ENCODE peak calls at places on chromosomes 7 and 10, in ten cellular contexts. I, N, Q, X, Y, A, U, J, T and F are unnamed samples.

GRCh38 chr10:227014-227413 is 91.8 kb downstream of the ZMYND11 start:
- DNase-seq in I (no peak), N (no peak), Q (no peak), X (no peak), Y (no peak), A (no peak), U (no peak), J (no peak), T (no peak), F (peak)

GRCh38 chr7:75656740-75657139 is 82.0 kb downstream of the HIP1 start:
- DNase-seq in I (no peak), N (no peak), Q (no peak), X (no peak), Y (no peak), A (no peak), U (no peak), J (no peak), T (no peak), F (no peak)

GRCh38 chr10:30455816-30456215 is 21.8 kb downstream of the MAP3K8 start:
- DNase-seq in I (no peak), N (no peak), Q (peak), X (no peak), Y (peak), A (no peak), U (no peak), J (no peak), T (no peak), F (no peak)

GRCh38 chr7:129616530-129616929 is 5.0 kb downstream of the NRF1 start:
- DNase-seq in I (no peak), N (no peak), Q (no peak), X (no peak), Y (no peak), A (no peak), U (no peak), J (no peak), T (no peak), F (no peak)

GRCh38 chr10:48548531-48549135 is 56.2 kb downstream of the ARHGAP22 start:
- DNase-seq in I (no peak), N (no peak), Q (no peak), X (no peak), Y (no peak), A (no peak), U (no peak), J (no peak), T (no peak), F (no peak)

GRCh38 chr7:148621563-148621962 is 31.0 kb downstream of the C7orf33 start:
- DNase-seq in I (no peak), N (no peak), Q (no peak), X (no peak), Y (no peak), A (no peak), U (no peak), J (no peak), T (no peak), F (no peak)

GRCh38 chr7:131107343-131108211 is 220.1 kb upstream of the MKLN1 start:
- DNase-seq in I (peak), N (peak), Q (peak), X (peak), Y (peak), A (peak), U (peak), J (no peak), T (peak), F (peak)

GRCh38 chr10:84494849-84495180 is 166.4 kb downstream of the CCSER2 start:
- DNase-seq in I (no peak), N (no peak), Q (no peak), X (no peak), Y (no peak), A (no peak), U (no peak), J (no peak), T (no peak), F (no peak)

GRCh38 chr10:5893321-5893720 is 3.3 kb downstream of the FBH1 start:
- DNase-seq in I (no peak), N (no peak), Q (no peak), X (no peak), Y (no peak), A (no peak), U (no peak), J (no peak), T (no peak), F (no peak)

GRCh38 chr10:110664483-110665420 is 20.6 kb downstream of the RBM20 start:
- DNase-seq in I (no peak), N (no peak), Q (no peak), X (no peak), Y (no peak), A (no peak), U (no peak), J (peak), T (peak), F (peak)

GRCh38 chr10:127506094-127506493 is 43.0 kb upstream of the NPS start:
- DNase-seq in I (no peak), N (no peak), Q (no peak), X (no peak), Y (no peak), A (no peak), U (no peak), J (no peak), T (no peak), F (no peak)

GRCh38 chr7:14286036-14286435 is 296.6 kb upstream of the ETV1 start:
- DNase-seq in I (no peak), N (no peak), Q (no peak), X (no peak), Y (no peak), A (no peak), U (no peak), J (no peak), T (no peak), F (no peak)

GRCh38 chr10:44417761-44418160 is 32.9 kb upstream of the CXCL12 start:
- DNase-seq in I (no peak), N (no peak), Q (no peak), X (no peak), Y (no peak), A (no peak), U (no peak), J (no peak), T (no peak), F (no peak)

GRCh38 chr7:104981671-104982036 is 32.4 kb upstream of the KMT2E start:
- DNase-seq in I (no peak), N (no peak), Q (no peak), X (no peak), Y (no peak), A (no peak), U (no peak), J (no peak), T (no peak), F (no peak)

GRCh38 chr10:14409856-14410458 is 79.2 kb upstream of the FRMD4A start:
- DNase-seq in I (no peak), N (no peak), Q (no peak), X (no peak), Y (no peak), A (no peak), U (no peak), J (no peak), T (no peak), F (no peak)

GRCh38 chr10:3803884-3804741 is 19.1 kb upstream of the KLF6 start:
- DNase-seq in I (peak), N (peak), Q (peak), X (no peak), Y (peak), A (peak), U (no peak), J (no peak), T (no peak), F (peak)

GRCh38 chr7:97973206-97973658 is 16.8 kb downstream of the OCM2 start:
- DNase-seq in I (no peak), N (no peak), Q (no peak), X (peak), Y (no peak), A (no peak), U (no peak), J (no peak), T (peak), F (no peak)

GRCh38 chr10:116521424-116522305 is 24.1 kb upstream of the PNLIP start:
- DNase-seq in I (peak), N (peak), Q (peak), X (peak), Y (peak), A (no peak), U (no peak), J (peak), T (peak), F (peak)

GRCh38 chr10:116274141-116274861 is 1.3 kb upstream of the GFRA1 start:
- DNase-seq in I (no peak), N (no peak), Q (no peak), X (peak), Y (no peak), A (no peak), U (peak), J (no peak), T (peak), F (no peak)